ENCODE peak calls at places on chromosomes 1 and 21, in five cellular contexts. K is prostate gland, L is A549, T is heart left ventricle, A is HCT116. Z is an unnamed sample.

GRCh38 chr1:155888481-155888880 is 22.7 kb downstream of the RIT1 start:
- DNase-seq in A (no peak), T (no peak), L (no peak), K (no peak), Z (no peak)

GRCh38 chr21:35617491-35617890 is 442.8 kb downstream of the SETD4 start:
- DNase-seq in L (no peak), T (no peak), K (no peak), A (no peak), Z (no peak)

GRCh38 chr1:76330993-76331603 is 256.6 kb downstream of the ST6GALNAC3 start:
- DNase-seq in A (peak), L (peak), T (no peak), K (peak), Z (peak)

GRCh38 chr1:52045236-52045635 is 9.8 kb downstream of the TXNDC12 start:
- DNase-seq in L (no peak), T (no peak), K (no peak), A (no peak), Z (no peak)

GRCh38 chr21:41847066-41847804 is 31.9 kb downstream of the PRDM15 start:
- DNase-seq in K (no peak), L (no peak), A (no peak), T (no peak), Z (no peak)

GRCh38 chr21:44625756-44626155 is 1.1 kb upstream of the KRTAP10-9 start:
- DNase-seq in L (no peak), T (no peak), A (no peak), K (no peak), Z (no peak)

GRCh38 chr1:155071701-155072100 is 6.9 kb upstream of the EFNA3 start:
- DNase-seq in L (no peak), K (no peak), A (no peak), T (no peak), Z (no peak)

GRCh38 chr1:90220941-90221693 is 226.2 kb downstream of the ZNF326 start:
- DNase-seq in A (no peak), K (no peak), T (no peak), L (no peak), Z (no peak)

GRCh38 chr1:192529031-192529755 is 46.4 kb upstream of the RGS1 start:
- DNase-seq in K (no peak), T (no peak), L (no peak), A (no peak), Z (no peak)

GRCh38 chr1:31943546-31944184 is 5.5 kb upstream of the PTP4A2 start:
- DNase-seq in L (no peak), T (no peak), A (no peak), K (no peak), Z (no peak)

GRCh38 chr1:166233750-166234366 is 67.1 kb upstream of the FAM78B start:
- DNase-seq in L (no peak), A (no peak), K (no peak), T (no peak), Z (no peak)

GRCh38 chr21:29641635-29642550 is 297.9 kb downstream of the GRIK1 start:
- DNase-seq in L (no peak), T (no peak), A (no peak), K (no peak), Z (peak)

GRCh38 chr1:92980732-92981647 is 19.7 kb upstream of the DIPK1A start:
- DNase-seq in L (no peak), A (no peak), K (no peak), T (no peak), Z (no peak)

GRCh38 chr1:228398741-228399461 is 7.7 kb downstream of the TRIM11 start:
- DNase-seq in K (no peak), L (no peak), T (no peak), A (no peak), Z (no peak)

GRCh38 chr1:16226495-16227179 is 10.3 kb downstream of the CPLANE2 start:
- DNase-seq in L (no peak), K (no peak), T (peak), A (no peak), Z (peak)

GRCh38 chr1:160708118-160708517 is 3.5 kb downstream of the CD48 start:
- DNase-seq in T (no peak), K (no peak), A (no peak), L (no peak), Z (no peak)

GRCh38 chr1:21927531-21928237 is 9.4 kb downstream of the HSPG2 start:
- DNase-seq in L (no peak), T (peak), A (no peak), K (no peak), Z (no peak)

GRCh38 chr1:5798151-5798730 is 194.0 kb downstream of the NPHP4 start:
- DNase-seq in T (no peak), A (no peak), L (no peak), K (no peak), Z (no peak)

GRCh38 chr1:88612299-88612698 is 71.8 kb upstream of the PKN2 start:
- DNase-seq in T (no peak), L (no peak), A (no peak), K (no peak), Z (no peak)

GRCh38 chr1:117275055-117275454 is 64.3 kb upstream of the VTCN1 start:
- DNase-seq in K (no peak), L (no peak), T (no peak), A (no peak), Z (no peak)

GRCh38 chr1:197620660-197621273 is 154.5 kb downstream of the DENND1B start:
- DNase-seq in T (no peak), A (no peak), K (no peak), L (no peak), Z (no peak)

GRCh38 chr1:39683591-39684312 is 7.5 kb downstream of the HPCAL4 start:
- DNase-seq in L (no peak), T (no peak), K (no peak), A (no peak), Z (no peak)

GRCh38 chr1:186057086-186057485 is 318.0 kb downstream of the TPR start:
- DNase-seq in K (no peak), A (no peak), T (no peak), L (no peak), Z (no peak)

GRCh38 chr1:50977575-50978143 is 7.6 kb downstream of the CDKN2C start:
- DNase-seq in K (peak), T (peak), L (no peak), A (no peak), Z (peak)

DNA sequence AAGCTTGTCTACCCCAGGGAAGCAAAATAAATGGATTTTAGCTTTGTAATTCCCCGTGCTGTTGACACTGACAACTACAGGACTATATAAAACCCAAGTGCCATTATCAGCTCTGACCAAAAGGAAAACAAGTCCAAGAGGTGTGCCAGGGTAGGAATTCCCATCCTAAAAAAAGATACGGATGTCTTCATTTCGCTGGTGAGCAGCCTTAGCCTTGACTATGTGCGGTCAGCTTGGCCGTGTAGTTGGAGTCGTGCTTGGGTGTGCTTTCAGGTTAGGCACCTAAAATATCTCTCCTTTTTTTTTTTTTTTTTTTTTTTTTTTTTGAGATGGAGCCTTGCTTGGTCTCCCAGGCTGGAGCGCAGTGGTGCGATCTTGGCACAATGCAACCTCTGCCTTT is 28.9 kb upstream of the ACTN2 start:
- DNase-seq in L (no peak), K (no peak), A (no peak), T (no peak), Z (no peak)
- TF ChIP-seq POLR2A in L (no peak), K (no peak), A (no peak), T (no peak), Z (no peak)

DNA sequence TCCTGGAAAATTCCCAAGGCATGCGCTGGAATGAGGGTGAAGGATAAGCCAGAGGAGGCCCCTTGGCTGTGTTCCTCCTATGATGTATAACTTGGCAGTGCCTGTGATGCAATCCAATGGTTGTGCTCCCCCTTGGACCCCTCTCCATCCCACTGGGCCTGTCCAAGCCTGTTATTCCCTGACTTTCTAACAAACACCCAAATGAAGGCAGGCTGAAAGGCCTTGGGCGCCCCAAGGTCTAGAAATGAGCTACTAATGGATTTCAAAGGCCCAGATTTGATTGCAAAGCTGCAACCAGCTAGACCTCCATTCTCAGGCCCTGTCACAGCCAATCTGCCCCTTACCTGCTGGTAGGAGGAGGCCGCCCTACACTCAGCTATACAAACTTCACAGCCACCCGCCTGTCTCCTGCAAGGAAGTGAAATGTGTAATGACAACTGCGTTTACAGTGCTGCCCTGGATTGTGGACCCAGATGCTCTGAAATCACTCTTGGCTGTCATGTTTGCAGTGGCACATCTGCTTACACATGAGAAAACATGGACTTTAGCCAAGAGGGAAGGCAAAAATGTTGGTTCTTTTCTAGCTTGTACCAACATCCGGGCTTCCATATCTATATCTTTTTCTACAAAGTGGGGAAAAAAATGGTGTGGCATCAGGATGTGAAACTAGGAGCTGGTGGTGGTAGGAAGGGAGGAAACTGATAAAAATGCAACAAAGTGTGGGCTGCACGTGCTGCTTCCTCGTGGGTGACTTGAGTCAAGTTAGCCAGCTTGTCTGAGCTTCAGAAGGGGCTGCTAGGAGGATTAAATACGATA is 130.3 kb downstream of the TRABD2B start:
- DNase-seq in L (no peak), T (no peak), K (no peak), A (no peak), Z (no peak)
- TF ChIP-seq POLR2A in L (no peak), T (no peak), K (no peak), A (no peak), Z (no peak)

GRCh38 chr1:227318852-227319607 is 738 bp upstream of the CDC42BPA start:
- DNase-seq in A (no peak), L (peak), T (no peak), K (peak), Z (peak)
- TF ChIP-seq POLR2A in A (no peak), L (no peak), T (no peak), K (peak), Z (peak)

GRCh38 chr1:26283871-26284596 is 4.1 kb downstream of the SH3BGRL3 start:
- DNase-seq in L (no peak), T (no peak), K (no peak), A (no peak), Z (no peak)

GRCh38 chr1:26284597-26285351 is 4.9 kb downstream of the SH3BGRL3 start:
- DNase-seq in L (peak), T (peak), K (peak), A (peak), Z (peak)

GRCh38 chr1:26287033-26287711 is 7.3 kb downstream of the SH3BGRL3 start:
- DNase-seq in T (no peak), L (no peak), A (no peak), K (no peak), Z (no peak)

GRCh38 chr1:26286064-26286416 is 6.2 kb downstream of the SH3BGRL3 start:
- DNase-seq in A (no peak), L (no peak), K (no peak), T (no peak), Z (no peak)

GRCh38 chr1:26285366-26286063 is 5.6 kb downstream of the SH3BGRL3 start:
- DNase-seq in K (no peak), L (peak), A (peak), T (no peak), Z (no peak)
- TF ChIP-seq POLR2A in K (no peak), L (no peak), A (no peak), T (no peak), Z (no peak)

DNA sequence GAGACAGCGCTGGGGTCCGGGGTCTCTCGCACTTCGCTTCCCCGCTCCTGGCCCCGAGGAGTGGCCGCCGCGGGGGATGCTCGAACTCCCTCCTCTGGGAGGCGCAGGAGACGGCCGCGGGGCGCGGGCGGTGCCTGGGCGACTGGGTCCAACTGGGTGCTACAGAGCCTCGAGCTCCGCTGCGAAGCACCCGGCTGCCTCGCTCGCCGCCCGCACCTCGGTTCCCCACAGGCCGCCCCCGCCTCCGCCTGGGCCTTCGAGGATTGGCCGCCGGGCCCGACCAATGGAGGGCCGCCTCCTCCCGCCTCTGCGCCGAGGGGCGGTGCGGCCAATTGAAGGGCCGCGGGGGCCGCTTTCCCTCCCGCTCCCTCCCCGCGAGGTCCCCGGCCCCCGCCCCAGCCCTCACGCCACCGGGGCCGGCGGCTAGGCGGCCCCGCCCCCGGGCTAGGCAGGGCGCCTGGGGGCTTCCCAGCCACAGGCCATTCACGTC is at the start of gene CNN3:
- DNase-seq in A (peak), L (peak), T (peak), K (peak), Z (peak)
- TF ChIP-seq POLR2A in A (peak), L (peak), T (peak), K (peak), Z (peak)